ENCODE peak calls at places on chromosomes 12 and 14, in eight cellular contexts. P is H1, H is HCT116, V is GM23338, Z is HepG2, S is K562, U is endothelial cell of umbilical vein, M is GM12878. A is an unnamed sample.

GRCh38 chr12:57834086-57834876 is 12.2 kb downstream of the CTDSP2 start:
- DNase-seq in P (no peak), H (no peak), V (peak; percentile 35), Z (no peak), S (no peak), U (no peak), M (no peak), A (no peak)

GRCh38 chr14:31950760-31951637 is 126.1 kb upstream of the ARHGAP5 start:
- DNase-seq in P (peak; percentile 68), H (no peak), V (peak; percentile 59), Z (no peak), S (peak; percentile 22), U (no peak), M (no peak), A (no peak)

GRCh38 chr14:31207746-31208545 is at the start of gene HECTD1:
- DNase-seq in P (peak; percentile 88), H (peak; percentile 67), V (peak; percentile 90), Z (peak; percentile 93), S (peak; percentile 85), U (peak; percentile 89), M (peak; percentile 67), A (peak; percentile 65)

GRCh38 chr14:102591372-102591943 is 991 bp upstream of the RCOR1 start:
- DNase-seq in P (peak; percentile 64), H (no peak), V (peak; percentile 68), Z (no peak), S (no peak), U (peak; percentile 39), M (no peak), A (no peak)

GRCh38 chr14:58287607-58288042 is 10.7 kb upstream of the ARID4A start:
- DNase-seq in P (no peak), H (no peak), V (no peak), Z (peak; percentile 94), S (no peak), U (no peak), M (no peak), A (no peak)

GRCh38 chr12:86634706-86635410 is 378.7 kb upstream of the MGAT4C start:
- DNase-seq in P (no peak), H (no peak), V (no peak), Z (no peak), S (no peak), U (no peak), M (no peak), A (no peak)

GRCh38 chr12:6341439-6342139 is at the start of gene TNFRSF1A:
- DNase-seq in P (no peak), H (no peak), V (peak; percentile 78), Z (peak; percentile 65), S (peak; percentile 61), U (peak; percentile 70), M (no peak), A (peak; percentile 44)

GRCh38 chr14:88005978-88006851 is 1.3 kb downstream of the GPR65 start:
- DNase-seq in P (no peak), H (no peak), V (no peak), Z (no peak), S (no peak), U (no peak), M (peak; percentile 77), A (peak; percentile 32)

GRCh38 chr14:76326918-76327689 is 48.8 kb upstream of the ESRRB start:
- DNase-seq in P (no peak), H (no peak), V (no peak), Z (no peak), S (no peak), U (no peak), M (no peak), A (no peak)

GRCh38 chr12:31204995-31205582 is 120.9 kb downstream of the SINHCAF start:
- DNase-seq in P (no peak), H (no peak), V (no peak), Z (no peak), S (no peak), U (peak; percentile 50), M (peak; percentile 46), A (peak; percentile 5)

GRCh38 chr14:20415723-20416622 is 2.7 kb upstream of the TEP1 start:
- DNase-seq in P (no peak), H (peak; percentile 43), V (peak; percentile 84), Z (peak; percentile 69), S (peak; percentile 35), U (peak; percentile 75), M (peak; percentile 49), A (peak; percentile 34)

GRCh38 chr14:102784892-102785597 is 7.8 kb downstream of the TRAF3 start:
- DNase-seq in P (no peak), H (no peak), V (no peak), Z (no peak), S (no peak), U (no peak), M (no peak), A (no peak)

GRCh38 chr12:16020034-16020433 is 108.9 kb downstream of the DERA start:
- DNase-seq in P (no peak), H (no peak), V (no peak), Z (no peak), S (no peak), U (no peak), M (no peak), A (no peak)

GRCh38 chr12:14769462-14769836 is 33.8 kb downstream of the WBP11 start:
- DNase-seq in P (peak; percentile 83), H (no peak), V (peak; percentile 90), Z (peak; percentile 42), S (no peak), U (no peak), M (no peak), A (no peak)

GRCh38 chr12:114821571-114821970 is 137.6 kb upstream of the TBX3 start:
- DNase-seq in P (no peak), H (no peak), V (no peak), Z (no peak), S (no peak), U (no peak), M (no peak), A (no peak)

GRCh38 chr12:114826233-114826632 is 142.3 kb upstream of the TBX3 start:
- DNase-seq in P (no peak), H (no peak), V (no peak), Z (no peak), S (no peak), U (no peak), M (no peak), A (no peak)

GRCh38 chr12:114823701-114824100 is 139.7 kb upstream of the TBX3 start:
- DNase-seq in P (no peak), H (no peak), V (no peak), Z (no peak), S (no peak), U (no peak), M (no peak), A (no peak)

GRCh38 chr12:114817491-114818440 is 133.8 kb upstream of the TBX3 start:
- DNase-seq in P (no peak), H (no peak), V (no peak), Z (no peak), S (no peak), U (no peak), M (no peak), A (no peak)

GRCh38 chr12:114820773-114821172 is 136.8 kb upstream of the TBX3 start:
- DNase-seq in P (no peak), H (no peak), V (no peak), Z (no peak), S (no peak), U (no peak), M (no peak), A (no peak)
- TF ChIP-seq EZH2 in P (no peak), H (no peak), V (no peak), Z (no peak), S (no peak), U (no peak), M (no peak), A (no peak)

GRCh38 chr14:90406384-90406798 is 9.6 kb downstream of the CALM1 start:
- DNase-seq in P (no peak), H (no peak), V (no peak), Z (no peak), S (no peak), U (no peak), M (no peak), A (no peak)
- TF ChIP-seq POLR2AphosphoS5 in P (peak; percentile 30), H (no peak), V (no peak), Z (no peak), S (no peak), U (no peak), M (peak; percentile 33), A (no peak)

DNA sequence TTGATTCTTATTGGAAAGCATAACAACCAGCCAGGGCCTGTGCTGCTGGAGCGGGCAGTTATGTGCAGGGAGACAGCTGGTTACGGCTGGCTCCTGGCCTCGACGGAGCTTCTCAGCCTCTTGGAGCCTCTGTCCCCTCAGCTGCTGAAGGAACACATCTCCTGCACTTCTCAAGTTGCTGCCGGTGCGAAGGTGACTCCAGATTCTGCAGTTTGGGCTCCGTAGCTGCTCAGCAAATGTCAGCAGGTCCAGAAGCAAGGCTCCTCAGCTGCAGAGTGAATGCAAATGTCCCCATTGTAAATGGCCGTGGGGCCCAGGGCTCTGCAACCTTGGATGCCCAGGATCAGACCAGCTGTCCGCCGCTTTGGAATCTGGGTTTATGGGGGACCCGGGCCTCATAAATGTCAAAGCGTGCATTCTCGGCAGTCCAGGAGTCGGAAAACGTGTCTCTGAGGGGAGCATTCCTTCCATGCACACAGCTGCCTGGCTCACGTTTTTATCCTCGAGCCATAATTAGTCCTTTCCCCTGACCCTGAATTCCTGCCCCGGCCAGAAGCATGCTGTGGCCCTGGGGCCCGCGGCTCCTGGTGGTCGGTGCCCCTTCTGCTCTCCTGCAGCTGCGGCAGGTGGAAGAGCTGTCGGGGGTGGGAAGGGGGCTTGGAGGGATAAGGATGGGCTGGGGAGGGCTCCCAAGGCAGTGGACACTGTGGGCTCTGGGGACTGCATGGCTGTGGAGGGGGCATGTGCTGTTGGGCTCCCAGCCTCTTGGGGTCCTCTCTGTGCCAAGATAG is 106.0 kb downstream of the KIF26A start:
- DNase-seq in P (peak; percentile 22), H (no peak), V (no peak), Z (no peak), S (no peak), U (no peak), M (no peak), A (no peak)
- TF ChIP-seq EZH2 in P (no peak), H (no peak), V (no peak), Z (no peak), S (no peak), U (no peak), M (no peak), A (no peak)

DNA sequence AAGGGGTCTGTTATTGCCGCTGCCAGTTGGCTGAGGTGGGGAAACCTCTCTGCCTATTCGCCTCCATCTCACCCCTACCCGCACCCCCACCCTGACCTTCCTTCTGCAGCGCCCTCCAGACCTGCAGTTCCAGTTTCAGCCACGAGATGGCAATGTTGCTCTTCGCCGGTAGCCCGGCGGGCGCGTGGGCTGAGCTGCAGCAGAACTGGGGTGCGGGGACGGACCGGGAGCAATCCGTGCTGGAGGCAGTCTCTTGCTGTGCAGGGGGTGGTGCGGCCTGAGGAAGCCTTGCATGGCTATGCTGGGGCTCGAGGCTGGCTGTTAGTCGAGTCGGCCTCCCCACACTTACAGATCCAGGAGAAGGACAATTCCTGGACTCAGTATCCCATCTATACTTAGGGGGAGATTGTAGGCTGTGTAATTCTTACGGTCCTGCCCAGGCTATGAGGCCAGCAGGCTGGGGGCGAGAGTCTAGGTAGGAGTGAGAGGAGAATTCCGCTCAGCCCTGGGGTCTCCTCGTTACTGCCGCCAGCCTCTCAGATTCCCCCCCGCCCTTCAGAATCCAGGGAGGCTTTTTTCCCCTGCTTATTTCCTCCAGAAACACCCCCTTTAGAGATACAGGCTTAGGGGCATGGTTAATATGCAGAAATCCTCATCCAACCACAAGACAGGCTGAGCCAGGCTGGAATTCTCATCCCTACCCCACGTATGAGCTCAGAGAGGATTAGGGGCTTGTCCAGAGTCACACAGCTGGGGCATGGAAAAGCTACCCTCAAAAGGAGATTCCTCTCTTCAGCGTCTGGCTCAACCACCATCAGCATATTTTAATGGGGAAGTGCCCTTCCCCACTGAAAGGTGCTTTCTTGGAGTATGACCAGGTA is 118.2 kb downstream of the AACS start:
- DNase-seq in P (peak; percentile 98), H (peak; percentile 45), V (peak; percentile 90), Z (peak; percentile 39), S (peak; percentile 90), U (peak; percentile 66), M (peak; percentile 21), A (peak; percentile 75)
- TF ChIP-seq POLR2AphosphoS5 in P (no peak), H (no peak), V (no peak), Z (no peak), S (no peak), U (no peak), M (no peak), A (no peak)

A was measured in SK-N-MC.